ENCODE peak calls at places on chromosomes 7 and 10, in ten cellular contexts. L is activated CD4-positive, alpha-beta T cell treated with anti-CD3 and anti-CD28 coated beads for 4 hours; R is activated T-helper 1 cell treated with anti-CD3 and anti-CD28 coated beads, Interleukin-12 subunit alpha, Interleukin-12 subunit beta, Interleukin-2, Interleukin-4 antibody, amounts not matched to agents 30 ng/mL and 10 ng/mL and 1 ng/mL, durations not matched to agents 14 hours and 24 hours and 36 hours; W is activated CD8-positive, alpha-beta memory T cell treated with anti-CD3 and anti-CD28 coated beads, Interleukin-2, amount 50 U/mL, for 48 hours; D is stimulated activated CD8-positive, alpha-beta memory T cell treated with anti-CD3 and anti-CD28 coated beads, Interleukin-15, amount 100 ng/mL, for 24 hours; K is non-pigmented ciliary epithelial cell; P is mucosa of descending colon; A is neural progenitor cell; M is choroid plexus epithelial cell; N is stimulated activated CD4-positive, alpha-beta T cell treated with anti-CD3 and anti-CD28 coated beads, Interleukin-2, amount 100 ng/mL, for 48 hours. X is an unnamed sample.
A peak's percentile ranks its signal among the peaks of the same experiment; 100 is the strongest.

GRCh38 chr10:104488046-104488832 is 134.6 kb downstream of the CFAP58 start:
- DNase-seq in W (no peak), R (no peak), L (no peak), D (no peak), M (no peak), K (no peak), A (peak; percentile 85), P (no peak), N (no peak), X (no peak)

GRCh38 chr7:102061981-102062390 is 224.7 kb upstream of the SH2B2 start:
- DNase-seq in M (no peak), K (no peak), N (no peak), L (no peak), A (no peak), R (no peak), P (no peak), W (no peak), D (no peak), X (no peak)

GRCh38 chr7:140214075-140214684 is 37.4 kb upstream of the KDM7A start:
- DNase-seq in K (peak; percentile 20), W (no peak), L (no peak), M (peak; percentile 48), D (no peak), A (no peak), N (no peak), R (no peak), P (peak; percentile 83), X (peak; percentile 53)

GRCh38 chr10:10831085-10831484 is 186.6 kb upstream of the CELF2 start:
- DNase-seq in D (no peak), A (no peak), R (no peak), M (peak; percentile 83), K (peak; percentile 38), N (no peak), P (no peak), L (no peak), W (no peak), X (no peak)

GRCh38 chr10:73339436-73339835 is 19.2 kb downstream of the CFAP70 start:
- DNase-seq in D (no peak), P (no peak), N (no peak), A (no peak), K (no peak), W (no peak), R (no peak), L (no peak), M (no peak), X (peak; percentile 46)

GRCh38 chr7:80273327-80273726 is 138.7 kb downstream of the GNAI1 start:
- DNase-seq in W (no peak), R (no peak), L (no peak), M (peak; percentile 71), D (no peak), N (no peak), P (no peak), A (no peak), K (no peak), X (no peak)

GRCh38 chr7:139106959-139107358 is 2.6 kb downstream of the ZC3HAV1 start:
- DNase-seq in A (no peak), M (no peak), W (no peak), L (no peak), K (no peak), D (no peak), R (no peak), N (no peak), P (no peak), X (no peak)

GRCh38 chr10:93958834-93959233 is 34.9 kb upstream of the PLCE1 start:
- DNase-seq in A (no peak), N (no peak), W (no peak), K (no peak), M (no peak), D (no peak), L (no peak), R (no peak), P (no peak), X (no peak)

GRCh38 chr7:19294629-19295028 is 149.4 kb upstream of the FERD3L start:
- DNase-seq in R (no peak), A (no peak), K (no peak), L (no peak), P (no peak), M (no peak), N (no peak), W (no peak), D (no peak), X (no peak)

GRCh38 chr7:92674379-92674778 is 84.2 kb upstream of the FAM133B start:
- DNase-seq in N (no peak), W (no peak), D (no peak), R (no peak), M (no peak), A (no peak), K (no peak), L (no peak), P (no peak), X (no peak)

GRCh38 chr10:95445837-95446347 is 115.3 kb downstream of the SORBS1 start:
- DNase-seq in D (no peak), K (peak; percentile 40), M (peak; percentile 77), R (peak; percentile 4), P (no peak), W (no peak), L (peak; percentile 24), A (peak; percentile 78), N (peak; percentile 16), X (no peak)

GRCh38 chr7:139720705-139721231 is 57.0 kb downstream of the HIPK2 start:
- DNase-seq in L (no peak), M (peak; percentile 68), P (peak; percentile 71), D (no peak), N (no peak), R (peak; percentile 11), W (no peak), A (no peak), K (no peak), X (no peak)

GRCh38 chr10:62916157-62916603 is 100.0 kb upstream of the EGR2 start:
- DNase-seq in R (no peak), D (no peak), A (no peak), L (no peak), P (no peak), N (no peak), K (no peak), W (no peak), M (peak; percentile 33), X (no peak)

GRCh38 chr7:141320287-141320686 is 230.9 kb upstream of the AGK start:
- DNase-seq in K (no peak), P (no peak), L (no peak), D (no peak), M (no peak), A (no peak), R (no peak), W (no peak), N (no peak), X (no peak)

GRCh38 chr7:111089822-111090426 is 1.0 kb upstream of the LRRN3 start:
- DNase-seq in R (no peak), M (peak; percentile 80), A (peak; percentile 49), D (no peak), P (no peak), L (no peak), N (no peak), K (no peak), W (no peak), X (no peak)

GRCh38 chr7:74254858-74255379 is 720 bp upstream of the RFC2 start:
- DNase-seq in D (no peak), W (no peak), K (no peak), N (no peak), L (no peak), A (no peak), R (no peak), M (peak; percentile 20), P (no peak), X (no peak)

GRCh38 chr10:76415559-76415958 is 984.1 kb downstream of the LRMDA start:
- DNase-seq in N (no peak), W (no peak), A (no peak), R (no peak), P (no peak), K (no peak), L (no peak), M (no peak), D (no peak), X (no peak)

GRCh38 chr7:77428777-77429231 is 12.7 kb upstream of the GSAP start:
- DNase-seq in N (no peak), P (no peak), K (no peak), W (no peak), M (no peak), L (no peak), D (no peak), R (no peak), A (peak; percentile 11), X (no peak)

X was measured in Right ventricle myocardium superior.